ENCODE peak calls at places on chromosomes 7 and 10, in four cellular contexts. V is IMR-90, K is astrocyte of the spinal cord, X is psoas muscle. D is an unnamed sample.

GRCh38 chr10:42984761-42985325 is 92.0 kb upstream of the RET start:
- DNase-seq in V (no peak), K (no peak), X (no peak), D (no peak)

GRCh38 chr7:155813791-155814568 is 1.7 kb upstream of the SHH start:
- DNase-seq in V (no peak), K (no peak), X (no peak), D (no peak)

GRCh38 chr7:79180533-79180932 is 272.9 kb downstream of the MAGI2 start:
- DNase-seq in V (no peak), K (no peak), X (no peak), D (no peak)

GRCh38 chr10:109924947-109925620 is 1.8 kb upstream of the XPNPEP1 start:
- DNase-seq in V (no peak), K (no peak), X (no peak), D (no peak)

GRCh38 chr7:2036786-2037185 is 196.0 kb downstream of the MAD1L1 start:
- DNase-seq in V (no peak), K (no peak), X (peak), D (no peak)

GRCh38 chr7:113629244-113629643 is 289.6 kb downstream of the PPP1R3A start:
- DNase-seq in V (peak), K (no peak), X (no peak), D (no peak)

GRCh38 chr7:47400741-47401206 is 181.1 kb downstream of the TNS3 start:
- DNase-seq in V (no peak), K (no peak), X (no peak), D (no peak)

GRCh38 chr10:47118326-47118725 is 181.7 kb upstream of the GDF10 start:
- DNase-seq in V (no peak), K (no peak), X (no peak), D (no peak)

GRCh38 chr10:110916554-110917346 is 2.2 kb downstream of the BBIP1 start:
- DNase-seq in V (peak), K (peak), X (no peak), D (peak)

GRCh38 chr7:79096361-79096805 is 357.1 kb downstream of the MAGI2 start:
- DNase-seq in V (peak), K (peak), X (no peak), D (no peak)

GRCh38 chr10:119908201-119908600 is 15.7 kb downstream of the SEC23IP start:
- DNase-seq in V (no peak), K (no peak), X (no peak), D (no peak)

GRCh38 chr7:134513169-134513752 is 14.1 kb upstream of the AKR1B10 start:
- DNase-seq in V (peak), K (peak), X (peak), D (peak)

GRCh38 chr10:120584786-120585185 is 127.8 kb downstream of the PLPP4 start:
- DNase-seq in V (no peak), K (no peak), X (no peak), D (no peak)

GRCh38 chr7:50481867-50482266 is 31.7 kb upstream of the FIGNL1 start:
- DNase-seq in V (no peak), K (no peak), X (no peak), D (no peak)

GRCh38 chr7:138738551-138739335 is 37.6 kb upstream of the SVOPL start:
- DNase-seq in V (peak), K (peak), X (peak), D (peak)

GRCh38 chr10:7562026-7562425 is 104.7 kb downstream of the ITIH5 start:
- DNase-seq in V (no peak), K (no peak), X (no peak), D (no peak)

GRCh38 chr10:89744021-89744420 is 42.6 kb downstream of the KIF20B start:
- DNase-seq in V (peak), K (peak), X (no peak), D (peak)

GRCh38 chr10:100808851-100809250 is 63.5 kb downstream of the PAX2 start:
- DNase-seq in V (no peak), K (no peak), X (no peak), D (no peak)

GRCh38 chr7:96772295-96772694 is 62.6 kb upstream of the SEM1 start:
- DNase-seq in V (no peak), K (no peak), X (no peak), D (no peak)

GRCh38 chr10:80444124-80444523 is 10.0 kb upstream of the TSPAN14 start:
- DNase-seq in V (no peak), K (no peak), X (no peak), D (no peak)

GRCh38 chr7:116208919-116209318 is 1.4 kb upstream of the TES start:
- DNase-seq in V (no peak), K (no peak), X (no peak), D (no peak)

GRCh38 chr7:159039716-159040115 is 105.0 kb downstream of the VIPR2 start:
- DNase-seq in V (no peak), K (no peak), X (no peak), D (no peak)

GRCh38 chr7:63925262-63925625 is 73.4 kb upstream of the ZNF722 start:
- DNase-seq in V (no peak), K (no peak), X (no peak), D (no peak)

GRCh38 chr10:92965314-92965713 is 95.3 kb upstream of the CYP26C1 start:
- DNase-seq in V (peak), K (peak), X (no peak), D (peak)

GRCh38 chr10:101595591-101596433 is 7.7 kb downstream of the DPCD start:
- DNase-seq in V (no peak), K (no peak), X (no peak), D (no peak)

GRCh38 chr10:103678104-103678526 is 177.3 kb downstream of the SH3PXD2A start:
- DNase-seq in V (peak), K (peak), X (peak), D (peak)

GRCh38 chr7:130814753-130815152 is 80.7 kb upstream of the KLF14 start:
- DNase-seq in V (peak), K (peak), X (no peak), D (peak)

GRCh38 chr7:27142562-27143021 is 889 bp downstream of the HOXA5 start:
- DNase-seq in V (no peak), K (no peak), X (no peak), D (no peak)

GRCh38 chr7:90404777-90405176 is 1.5 kb downstream of the CLDN12 start:
- DNase-seq in V (peak), K (no peak), X (no peak), D (no peak)

GRCh38 chr10:27052646-27053045 is 47.6 kb downstream of the ANKRD26 start:
- DNase-seq in V (no peak), K (no peak), X (no peak), D (no peak)

GRCh38 chr10:13395540-13395939 is 47.4 kb upstream of the SEPHS1 start:
- DNase-seq in V (no peak), K (no peak), X (no peak), D (no peak)

GRCh38 chr10:131546086-131546810 is 234.7 kb upstream of the TCERG1L start:
- DNase-seq in V (no peak), K (no peak), X (no peak), D (no peak)

GRCh38 chr10:72292223-72292691 is 18.5 kb downstream of the DDIT4 start:
- DNase-seq in V (no peak), K (no peak), X (no peak), D (no peak)

GRCh38 chr10:106612381-106612780 is 552.1 kb downstream of the SORCS1 start:
- DNase-seq in V (no peak), K (no peak), X (no peak), D (no peak)

D was measured in astrocyte of the hippocampus.